ENCODE peak calls at places on chromosomes 13 and 19, in six cellular contexts. C, R, F, V, K and E are unnamed samples.

GRCh38 chr13:37277007-37277406 is 171.5 kb upstream of the CSNK1A1L start:
- DNase-seq in K (no peak), F (no peak), C (no peak), V (no peak), R (no peak), E (no peak)

GRCh38 chr19:2455481-2456300 is 1.1 kb downstream of the LMNB2 start:
- DNase-seq in V (no peak), R (peak; percentile 32), F (no peak), K (peak; percentile 66), C (no peak), E (no peak)

GRCh38 chr13:110327036-110327790 is 20.1 kb downstream of the COL4A2 start:
- DNase-seq in F (no peak), V (no peak), K (no peak), R (peak; percentile 53), C (no peak), E (no peak)

GRCh38 chr19:50510121-50510670 is 795 bp downstream of the JOSD2 start:
- DNase-seq in R (no peak), C (no peak), V (no peak), K (peak; percentile 68), F (no peak), E (no peak)

GRCh38 chr13:86974251-86974994 is 696.7 kb upstream of the SLITRK5 start:
- DNase-seq in R (no peak), V (no peak), C (no peak), F (no peak), K (no peak), E (no peak)

GRCh38 chr19:35869327-35870123 is 1.2 kb downstream of the APLP1 start:
- DNase-seq in F (peak; percentile 61), K (peak; percentile 61), R (peak; percentile 88), V (no peak), C (no peak), E (no peak)

GRCh38 chr13:64471916-64472315 is 2758.2 kb downstream of the PCDH9 start:
- DNase-seq in K (no peak), R (no peak), F (peak; percentile 60), C (no peak), V (no peak), E (no peak)

GRCh38 chr13:59458908-59459579 is 704.7 kb downstream of the DIAPH3 start:
- DNase-seq in F (peak; percentile 85), C (no peak), V (no peak), K (no peak), R (no peak), E (no peak)

GRCh38 chr13:50914301-50914700 is 4.7 kb downstream of the RNASEH2B start:
- DNase-seq in C (no peak), V (no peak), K (no peak), F (no peak), R (no peak), E (no peak)

GRCh38 chr13:50912851-50913250 is 3.3 kb downstream of the RNASEH2B start:
- DNase-seq in V (no peak), K (no peak), C (no peak), F (peak; percentile 55), R (no peak), E (no peak)

GRCh38 chr13:50911051-50911690 is 1.6 kb downstream of the RNASEH2B start:
- DNase-seq in C (no peak), R (no peak), V (no peak), K (no peak), F (no peak), E (no peak)

GRCh38 chr13:50910483-50910805 is 853 bp downstream of the RNASEH2B start:
- DNase-seq in V (peak; percentile 56), C (no peak), K (no peak), F (peak; percentile 42), R (no peak), E (no peak)

DNA sequence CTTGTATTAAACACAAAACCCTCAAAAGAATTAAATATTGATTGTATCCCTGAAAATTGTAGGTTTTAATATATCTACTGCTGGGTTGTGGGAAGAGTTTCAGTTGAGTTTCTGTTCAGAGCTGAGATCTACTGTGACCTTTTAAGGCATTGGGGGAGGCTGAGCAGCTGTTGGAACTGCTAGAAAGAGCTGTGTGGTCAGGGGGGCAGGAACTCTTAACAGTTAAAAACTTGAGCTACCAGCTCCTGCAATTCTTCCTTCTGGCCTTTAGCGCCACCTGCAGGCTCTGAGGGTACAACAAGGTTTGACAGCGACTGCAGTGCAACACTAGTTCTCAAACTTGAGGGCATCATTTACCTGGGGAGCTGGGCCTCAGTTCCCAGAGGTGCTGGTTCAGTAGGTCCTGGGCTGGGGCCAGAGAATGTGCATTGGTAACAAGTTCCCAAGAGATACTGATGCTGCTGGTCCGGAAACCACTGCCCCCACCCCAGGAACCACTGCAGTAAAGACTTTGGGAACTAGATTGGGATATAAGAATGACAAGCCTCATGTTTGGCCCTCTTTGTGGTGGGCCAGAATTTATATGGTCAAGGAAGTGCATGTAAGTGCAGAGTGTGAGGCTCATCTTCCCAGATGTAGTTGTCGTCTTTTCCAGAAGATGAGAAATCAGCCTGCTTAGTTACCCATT is 2.5 kb downstream of the RNASEH2B start:
- DNase-seq in C (peak; percentile 31), K (peak; percentile 89), V (peak; percentile 80), R (peak; percentile 86), F (peak; percentile 90), E (peak; percentile 82)
- TF ChIP-seq POLR2A in C (no peak), K (no peak), V (no peak), R (no peak), F (no peak), E (no peak)

DNA sequence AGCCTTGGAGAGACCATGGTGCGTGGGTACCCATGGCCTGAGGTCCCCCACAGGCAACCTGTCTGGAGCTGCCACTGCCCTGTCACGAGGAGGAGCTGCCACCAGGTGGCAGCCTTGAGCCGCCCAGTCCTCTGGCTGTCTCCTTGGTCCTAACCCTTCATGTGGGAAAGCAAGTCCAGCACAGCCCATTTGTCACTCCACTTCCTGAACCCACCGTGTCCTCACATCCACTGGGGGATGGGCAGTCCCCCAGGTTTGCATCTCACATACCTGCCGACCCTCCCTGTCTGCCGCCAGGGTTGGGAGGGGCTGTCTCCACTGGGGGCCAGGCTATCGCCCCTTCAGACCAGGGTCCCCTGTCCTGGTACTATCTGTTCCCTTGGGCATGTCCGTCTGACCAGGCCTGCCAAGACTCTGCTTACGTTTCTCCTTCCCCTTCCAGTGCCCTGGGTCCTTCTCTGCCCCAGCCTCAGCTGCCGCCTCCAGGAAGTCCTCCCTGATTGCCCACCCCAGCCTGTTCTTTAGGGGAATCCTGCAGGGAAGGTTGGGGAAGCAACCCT is 4.5 kb downstream of the FAM174C start:
- DNase-seq in K (peak; percentile 90), F (peak; percentile 80), C (no peak), R (peak; percentile 82), V (peak; percentile 79), E (peak; percentile 95)
- TF ChIP-seq POLR2A in K (no peak), F (peak; percentile 41), C (no peak), R (no peak), V (no peak), E (no peak)

GRCh38 chr13:44989071-44989889 is at the start of the genes GPALPP1 and NUFIP1:
- DNase-seq in V (peak; percentile 90), R (peak; percentile 91), F (peak; percentile 95), K (peak; percentile 94), C (peak; percentile 60), E (peak; percentile 93)
- TF ChIP-seq POLR2A in V (no peak), R (peak; percentile 74), F (peak; percentile 86), K (peak; percentile 50), C (peak; percentile 23), E (no peak)

DNA sequence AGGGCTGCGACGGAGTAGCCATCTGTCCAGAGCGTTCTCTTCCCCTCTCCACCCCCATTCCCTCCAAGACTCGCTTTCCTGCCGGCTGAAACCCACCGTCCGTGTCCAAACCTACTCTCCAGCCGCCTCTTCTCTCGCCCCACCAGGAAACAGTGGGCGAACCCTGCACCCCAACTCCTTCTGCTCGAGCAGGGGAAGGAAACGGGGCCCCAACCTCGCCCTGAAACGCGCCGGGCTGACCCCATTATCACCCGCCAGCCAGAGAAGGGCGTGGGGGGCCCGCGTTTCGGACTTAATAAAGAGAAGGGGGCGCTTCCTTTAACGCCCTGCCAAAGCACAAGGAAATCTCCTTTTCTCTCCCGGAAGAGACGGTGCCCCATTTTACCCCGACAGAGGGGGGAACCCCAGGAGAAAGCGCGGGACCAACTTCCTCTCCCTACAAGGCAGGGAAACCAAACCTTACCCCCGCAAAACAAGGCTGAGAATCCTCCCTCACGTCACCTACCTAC is 2.4 kb downstream of the ZC3H4 start:
- DNase-seq in K (peak; percentile 60), F (no peak), R (no peak), C (no peak), V (no peak), E (peak; percentile 90)
- TF ChIP-seq POLR2A in K (no peak), F (no peak), R (peak; percentile 36), C (no peak), V (no peak), E (no peak)